ENCODE peak calls at places on chromosomes 3 and 15, in four cellular contexts. D, U, K and M are unnamed samples.

GRCh38 chr15:69892351-69892750 is 205.4 kb downstream of the TLE3 start:
- DNase-seq in D (no peak), U (no peak), K (no peak), M (no peak)

GRCh38 chr3:49570033-49570654 is 15.9 kb downstream of the BSN start:
- DNase-seq in D (no peak), U (no peak), K (no peak), M (no peak)

GRCh38 chr3:76044601-76045600 is 259.6 kb upstream of the ZNF717 start:
- DNase-seq in D (peak; percentile 10), U (peak; percentile 48), K (no peak), M (peak; percentile 53)

GRCh38 chr15:67836477-67836876 is 3.4 kb downstream of the RNU6-1 start:
- DNase-seq in D (no peak), U (peak; percentile 18), K (peak; percentile 25), M (no peak)

GRCh38 chr3:31960793-31961431 is 20.1 kb downstream of the OSBPL10 start:
- DNase-seq in D (no peak), U (peak; percentile 92), K (no peak), M (peak; percentile 79)

GRCh38 chr3:48232734-48233133 is 8.2 kb upstream of the ZNF589 start:
- DNase-seq in D (peak; percentile 82), U (peak; percentile 45), K (peak; percentile 64), M (peak; percentile 69)

GRCh38 chr3:183537295-183537730 is 18.2 kb downstream of the KLHL6 start:
- DNase-seq in D (no peak), U (peak; percentile 88), K (no peak), M (peak; percentile 7)

GRCh38 chr3:31505353-31506048 is 27.2 kb upstream of the STT3B start:
- DNase-seq in D (no peak), U (no peak), K (no peak), M (no peak)

GRCh38 chr3:169619793-169620192 is 43.7 kb downstream of the MECOM start:
- DNase-seq in D (no peak), U (no peak), K (no peak), M (no peak)

GRCh38 chr15:90035835-90036220 is 34.7 kb downstream of the ZNF710 start:
- DNase-seq in D (no peak), U (no peak), K (no peak), M (no peak)

GRCh38 chr3:143551790-143552189 is 296.5 kb downstream of the SLC9A9 start:
- DNase-seq in D (no peak), U (no peak), K (no peak), M (no peak)

GRCh38 chr3:191292243-191292642 is 37.0 kb upstream of the CCDC50 start:
- DNase-seq in D (no peak), U (no peak), K (no peak), M (no peak)